ENCODE peak calls at places on chromosomes 11 and 22, in eight cellular contexts. One of them, this sample, is unnamed.

GRCh38 chr22:38218661-38219331 is 17.0 kb downstream of the MAFF start:
- DNase-seq in putamen: no peak
- DNase-seq in HFFc6: peak
- DNase-seq in cardiac muscle cell: peak
- DNase-seq in NCI-H446: no peak
- DNase-seq in H54: peak
- DNase-seq in GM12891: no peak
- DNase-seq in RWPE1: peak
- DNase-seq in this sample: peak

GRCh38 chr22:24059121-24059520 is 48.0 kb downstream of the CABIN1 start:
- DNase-seq in cardiac muscle cell: peak
- DNase-seq in GM12891: no peak
- DNase-seq in HFFc6: peak
- DNase-seq in RWPE1: no peak
- DNase-seq in NCI-H446: no peak
- DNase-seq in H54: peak
- DNase-seq in putamen: no peak
- DNase-seq in this sample: no peak

GRCh38 chr11:12979928-12980689 is 29.0 kb upstream of the RASSF10 start:
- DNase-seq in cardiac muscle cell: no peak
- DNase-seq in RWPE1: no peak
- DNase-seq in GM12891: no peak
- DNase-seq in H54: no peak
- DNase-seq in HFFc6: no peak
- DNase-seq in putamen: no peak
- DNase-seq in NCI-H446: no peak
- DNase-seq in this sample: no peak

GRCh38 chr22:35766654-35767580 is 49.2 kb downstream of the APOL5 start:
- DNase-seq in HFFc6: no peak
- DNase-seq in NCI-H446: no peak
- DNase-seq in H54: no peak
- DNase-seq in RWPE1: no peak
- DNase-seq in GM12891: no peak
- DNase-seq in putamen: no peak
- DNase-seq in cardiac muscle cell: peak
- DNase-seq in this sample: no peak

GRCh38 chr11:73176145-73176891 is 34.2 kb upstream of the FCHSD2 start:
- DNase-seq in putamen: no peak
- DNase-seq in RWPE1: no peak
- DNase-seq in cardiac muscle cell: no peak
- DNase-seq in H54: no peak
- DNase-seq in GM12891: no peak
- DNase-seq in NCI-H446: no peak
- DNase-seq in HFFc6: no peak
- DNase-seq in this sample: no peak

GRCh38 chr11:67626970-67627369 is 2.8 kb downstream of the NUDT8 start:
- DNase-seq in RWPE1: no peak
- DNase-seq in GM12891: no peak
- DNase-seq in H54: no peak
- DNase-seq in NCI-H446: no peak
- DNase-seq in putamen: no peak
- DNase-seq in HFFc6: no peak
- DNase-seq in cardiac muscle cell: no peak
- DNase-seq in this sample: no peak

GRCh38 chr22:38467438-38467903 is 425 bp upstream of the KDELR3 start:
- DNase-seq in H54: no peak
- DNase-seq in putamen: no peak
- DNase-seq in RWPE1: no peak
- DNase-seq in NCI-H446: no peak
- DNase-seq in cardiac muscle cell: no peak
- DNase-seq in GM12891: no peak
- DNase-seq in HFFc6: no peak
- DNase-seq in this sample: no peak

GRCh38 chr22:44576311-44577260 is 78.6 kb upstream of the RTL6 start:
- DNase-seq in NCI-H446: no peak
- DNase-seq in HFFc6: no peak
- DNase-seq in putamen: no peak
- DNase-seq in RWPE1: no peak
- DNase-seq in GM12891: no peak
- DNase-seq in H54: no peak
- DNase-seq in cardiac muscle cell: no peak
- DNase-seq in this sample: no peak

GRCh38 chr11:102387056-102387781 is 40.2 kb downstream of the BIRC2 start:
- DNase-seq in RWPE1: no peak
- DNase-seq in NCI-H446: no peak
- DNase-seq in GM12891: no peak
- DNase-seq in putamen: no peak
- DNase-seq in HFFc6: no peak
- DNase-seq in cardiac muscle cell: no peak
- DNase-seq in H54: no peak
- DNase-seq in this sample: no peak

GRCh38 chr22:45204751-45205623 is 35.7 kb downstream of the KIAA0930 start:
- DNase-seq in RWPE1: no peak
- DNase-seq in NCI-H446: no peak
- DNase-seq in HFFc6: no peak
- DNase-seq in cardiac muscle cell: no peak
- DNase-seq in putamen: no peak
- DNase-seq in GM12891: no peak
- DNase-seq in H54: no peak
- DNase-seq in this sample: no peak

GRCh38 chr11:72741429-72741833 is 10.8 kb downstream of the ARAP1 start:
- DNase-seq in GM12891: no peak
- DNase-seq in NCI-H446: no peak
- DNase-seq in RWPE1: peak
- DNase-seq in cardiac muscle cell: no peak
- DNase-seq in H54: no peak
- DNase-seq in HFFc6: no peak
- DNase-seq in putamen: no peak
- DNase-seq in this sample: no peak

GRCh38 chr22:26606611-26607010 is 11.2 kb downstream of the CRYBB1 start:
- DNase-seq in GM12891: no peak
- DNase-seq in NCI-H446: no peak
- DNase-seq in RWPE1: peak
- DNase-seq in H54: no peak
- DNase-seq in cardiac muscle cell: peak
- DNase-seq in putamen: no peak
- DNase-seq in HFFc6: peak
- DNase-seq in this sample: no peak

GRCh38 chr11:75502138-75502537 is 23.6 kb downstream of the GDPD5 start:
- DNase-seq in putamen: no peak
- DNase-seq in GM12891: no peak
- DNase-seq in cardiac muscle cell: no peak
- DNase-seq in H54: no peak
- DNase-seq in NCI-H446: no peak
- DNase-seq in HFFc6: no peak
- DNase-seq in RWPE1: no peak
- DNase-seq in this sample: no peak

GRCh38 chr11:73192272-73192671 is 25.8 kb upstream of the P2RY2 start:
- DNase-seq in RWPE1: peak
- DNase-seq in GM12891: no peak
- DNase-seq in putamen: no peak
- DNase-seq in HFFc6: no peak
- DNase-seq in NCI-H446: no peak
- DNase-seq in cardiac muscle cell: no peak
- DNase-seq in H54: no peak
- DNase-seq in this sample: no peak

GRCh38 chr11:97832451-97832850 is 1188.3 kb upstream of the CNTN5 start:
- DNase-seq in HFFc6: no peak
- DNase-seq in RWPE1: no peak
- DNase-seq in NCI-H446: no peak
- DNase-seq in H54: no peak
- DNase-seq in putamen: no peak
- DNase-seq in cardiac muscle cell: no peak
- DNase-seq in GM12891: no peak
- DNase-seq in this sample: no peak

GRCh38 chr11:120637131-120637530 is 125.6 kb downstream of the GRIK4 start:
- DNase-seq in HFFc6: no peak
- DNase-seq in cardiac muscle cell: no peak
- DNase-seq in GM12891: no peak
- DNase-seq in putamen: no peak
- DNase-seq in RWPE1: no peak
- DNase-seq in H54: no peak
- DNase-seq in NCI-H446: no peak
- DNase-seq in this sample: no peak

GRCh38 chr11:130095326-130095725 is 25.6 kb downstream of the APLP2 start:
- DNase-seq in HFFc6: no peak
- DNase-seq in GM12891: no peak
- DNase-seq in RWPE1: no peak
- DNase-seq in NCI-H446: no peak
- DNase-seq in cardiac muscle cell: no peak
- DNase-seq in H54: no peak
- DNase-seq in putamen: no peak
- DNase-seq in this sample: no peak

GRCh38 chr11:104594228-104594958 is 303.9 kb downstream of the CASP12 start:
- DNase-seq in GM12891: no peak
- DNase-seq in HFFc6: no peak
- DNase-seq in H54: no peak
- DNase-seq in putamen: no peak
- DNase-seq in cardiac muscle cell: no peak
- DNase-seq in RWPE1: no peak
- DNase-seq in NCI-H446: no peak
- DNase-seq in this sample: no peak